ENCODE peak calls at places on chromosomes 4 and X, in six cellular contexts. K, R, J, X, S and G are unnamed samples.

GRCh38 chr4:49032440-49033161 is 46.5 kb downstream of the CWH43 start:
- DNase-seq in X (peak; percentile 22), J (peak; percentile 42), R (peak; percentile 26), S (no peak), K (peak; percentile 47), G (no peak)

GRCh38 chr4:68342139-68342538 is 7.8 kb downstream of the YTHDC1 start:
- DNase-seq in S (no peak), X (no peak), K (peak; percentile 83), J (peak; percentile 71), R (no peak), G (no peak)

GRCh38 chr4:73662709-73663546 is 42.7 kb upstream of the RASSF6 start:
- DNase-seq in X (peak; percentile 41), K (peak; percentile 81), J (peak; percentile 74), S (no peak), R (no peak), G (no peak)

GRCh38 chr4:44447563-44448504 is 775 bp downstream of the KCTD8 start:
- DNase-seq in J (peak; percentile 36), K (peak; percentile 37), X (no peak), R (peak; percentile 68), S (no peak), G (peak; percentile 80)

GRCh38 chrX:109533631-109534030 is 3.0 kb upstream of the NXT2 start:
- DNase-seq in K (peak; percentile 78), R (no peak), X (peak; percentile 0), S (no peak), J (peak; percentile 75), G (no peak)

GRCh38 chrX:132837971-132838370 is 120.5 kb downstream of the HS6ST2 start:
- DNase-seq in J (no peak), S (no peak), R (no peak), K (no peak), X (no peak), G (no peak)

GRCh38 chr4:56414135-56414675 is 21.2 kb downstream of the PPAT start:
- DNase-seq in R (no peak), X (no peak), K (peak; percentile 5), J (no peak), S (no peak), G (no peak)

GRCh38 chr4:154998773-154999172 is 209.7 kb upstream of the NPY2R start:
- DNase-seq in X (no peak), S (no peak), J (no peak), R (no peak), K (no peak), G (no peak)

GRCh38 chr4:22029803-22030202 is 81.2 kb upstream of the KCNIP4 start:
- DNase-seq in J (peak; percentile 45), X (no peak), K (no peak), R (no peak), S (no peak), G (no peak)

GRCh38 chrX:117407449-117408170 is 709.0 kb downstream of the KLHL13 start:
- DNase-seq in X (no peak), K (no peak), J (peak; percentile 69), R (no peak), S (no peak), G (no peak)

GRCh38 chrX:40105016-40105790 is 7.4 kb upstream of the BCOR start:
- DNase-seq in K (peak; percentile 46), S (no peak), R (no peak), J (no peak), X (peak; percentile 74), G (peak; percentile 83)

GRCh38 chr4:55030606-55031005 is 94.8 kb downstream of the KDR start:
- DNase-seq in K (no peak), X (no peak), R (no peak), J (peak; percentile 33), S (no peak), G (no peak)

GRCh38 chr4:92305148-92305877 is 1.5 kb downstream of the GRID2 start:
- DNase-seq in X (no peak), J (peak; percentile 57), R (peak; percentile 88), K (peak; percentile 0), S (no peak), G (peak; percentile 34)

GRCh38 chr4:166501941-166502382 is 628.9 kb downstream of the TLL1 start:
- DNase-seq in J (peak; percentile 72), X (peak; percentile 1), R (peak; percentile 13), S (no peak), K (peak; percentile 30), G (peak; percentile 49)

GRCh38 chr4:82984459-82984858 is 26.2 kb downstream of the LIN54 start:
- DNase-seq in J (peak; percentile 22), R (no peak), K (peak; percentile 58), X (no peak), S (no peak), G (no peak)

GRCh38 chrX:97806238-97806637 is 922.5 kb downstream of the RPA4 start:
- DNase-seq in K (no peak), S (no peak), J (peak; percentile 0), R (no peak), X (no peak), G (no peak)

GRCh38 chrX:84046403-84046984 is 141.5 kb downstream of the RPS6KA6 start:
- DNase-seq in J (peak; percentile 57), X (peak; percentile 15), S (no peak), R (peak; percentile 1), K (peak; percentile 56), G (no peak)

GRCh38 chr4:152309418-152309817 is 226.5 kb downstream of the FBXW7 start:
- DNase-seq in J (no peak), X (no peak), K (no peak), S (no peak), R (no peak), G (no peak)

GRCh38 chrX:131572372-131573014 is 28.6 kb downstream of the OR13H1 start:
- DNase-seq in R (no peak), J (no peak), S (no peak), X (no peak), K (no peak), G (no peak)

GRCh38 chr4:6892190-6892908 is 17.3 kb upstream of the TBC1D14 start:
- DNase-seq in J (peak; percentile 13), K (no peak), R (peak; percentile 24), X (no peak), S (no peak), G (no peak)

GRCh38 chr4:119026662-119027444 is 108.8 kb upstream of the MYOZ2 start:
- DNase-seq in R (no peak), K (no peak), J (no peak), S (no peak), X (no peak), G (no peak)

GRCh38 chr4:106149026-106149425 is 167.0 kb downstream of the TBCK start:
- DNase-seq in S (no peak), X (no peak), J (no peak), R (no peak), K (no peak), G (no peak)

GRCh38 chr4:87220094-87220831 is at the start of gene KLHL8:
- DNase-seq in K (peak; percentile 88), X (peak; percentile 90), R (peak; percentile 87), J (peak; percentile 88), S (peak; percentile 87), G (peak; percentile 86)

GRCh38 chr4:160826339-160826679 is 1337.5 kb downstream of the FSTL5 start:
- DNase-seq in S (no peak), X (no peak), K (no peak), J (peak; percentile 25), R (no peak), G (no peak)

GRCh38 chrX:107117993-107118321 is 665 bp downstream of the RBM41 start:
- DNase-seq in R (peak; percentile 21), X (peak; percentile 18), K (peak; percentile 16), J (no peak), S (no peak), G (no peak)

GRCh38 chr4:99029018-99029735 is 33.7 kb downstream of the METAP1 start:
- DNase-seq in J (peak; percentile 21), K (no peak), S (no peak), R (no peak), X (no peak), G (no peak)

GRCh38 chrX:47138171-47138570 is 6.3 kb downstream of the NDUFB11 start:
- DNase-seq in S (no peak), K (no peak), J (no peak), X (no peak), R (no peak), G (no peak)

GRCh38 chr4:78059524-78059889 is 2.4 kb downstream of the FRAS1 start:
- DNase-seq in J (peak; percentile 88), K (peak; percentile 67), X (peak; percentile 50), R (peak; percentile 58), S (no peak), G (peak; percentile 29)

GRCh38 chr4:39061450-39061849 is 582 bp upstream of the KLHL5 start:
- DNase-seq in K (no peak), X (no peak), S (no peak), J (no peak), R (no peak), G (no peak)

GRCh38 chr4:56743550-56743949 is 62.5 kb upstream of the HOPX start:
- DNase-seq in J (no peak), X (no peak), S (no peak), K (no peak), R (no peak), G (no peak)

GRCh38 chr4:138114434-138114833 is 127.7 kb downstream of the SLC7A11 start:
- DNase-seq in K (peak; percentile 37), S (no peak), R (no peak), J (no peak), X (peak; percentile 87), G (no peak)

GRCh38 chrX:23185951-23186350 is 148.7 kb upstream of the PTCHD1 start:
- DNase-seq in S (no peak), X (no peak), K (no peak), J (no peak), R (no peak), G (no peak)

GRCh38 chr4:129193357-129194100 is 97.6 kb downstream of the C4orf33 start:
- DNase-seq in S (no peak), X (no peak), J (no peak), R (no peak), K (peak; percentile 88), G (no peak)

GRCh38 chr4:152100378-152101201 is 339.8 kb upstream of the GATB start:
- DNase-seq in K (peak; percentile 42), R (peak; percentile 42), J (peak; percentile 79), X (peak; percentile 44), S (peak; percentile 69), G (no peak)

GRCh38 chrX:3697701-3698279 is 15.7 kb downstream of the PRKX start:
- DNase-seq in X (no peak), R (peak; percentile 52), S (no peak), K (peak; percentile 51), J (peak; percentile 77), G (peak; percentile 23)